ENCODE peak calls at places on chromosomes 1 and 21, in nine cellular contexts. One of them, this sample, is unnamed.

GRCh38 chr1:53573931-53574330 is 114.7 kb downstream of the DMRTB1 start:
- DNase-seq in cardiac muscle cell: no peak
- DNase-seq in uterus: peak
- DNase-seq in mammary epithelial cell: no peak
- DNase-seq in breast epithelium: no peak
- DNase-seq in iPS DF 6.9: no peak
- DNase-seq in heart right ventricle: no peak
- DNase-seq in neural progenitor cell: no peak
- DNase-seq in osteoblast: no peak
- DNase-seq in this sample: no peak

GRCh38 chr1:200740291-200741212 is 1.9 kb downstream of the CAMSAP2 start:
- DNase-seq in cardiac muscle cell: no peak
- DNase-seq in breast epithelium: no peak
- DNase-seq in mammary epithelial cell: no peak
- DNase-seq in osteoblast: peak
- DNase-seq in neural progenitor cell: no peak
- DNase-seq in uterus: no peak
- DNase-seq in iPS DF 6.9: no peak
- DNase-seq in heart right ventricle: no peak
- DNase-seq in this sample: no peak

GRCh38 chr1:52905376-52905698 is 16.2 kb downstream of the ECHDC2 start:
- DNase-seq in neural progenitor cell: no peak
- DNase-seq in uterus: no peak
- DNase-seq in osteoblast: no peak
- DNase-seq in mammary epithelial cell: no peak
- DNase-seq in cardiac muscle cell: peak
- DNase-seq in breast epithelium: no peak
- DNase-seq in heart right ventricle: no peak
- DNase-seq in iPS DF 6.9: no peak
- DNase-seq in this sample: no peak

GRCh38 chr1:167981933-167982332 is 45.1 kb upstream of the MPC2 start:
- DNase-seq in breast epithelium: no peak
- DNase-seq in heart right ventricle: no peak
- DNase-seq in uterus: no peak
- DNase-seq in cardiac muscle cell: no peak
- DNase-seq in neural progenitor cell: no peak
- DNase-seq in osteoblast: no peak
- DNase-seq in mammary epithelial cell: peak
- DNase-seq in iPS DF 6.9: no peak
- DNase-seq in this sample: no peak

GRCh38 chr1:107531065-107531908 is 390.4 kb downstream of the NTNG1 start:
- DNase-seq in heart right ventricle: no peak
- DNase-seq in uterus: no peak
- DNase-seq in cardiac muscle cell: no peak
- DNase-seq in iPS DF 6.9: no peak
- DNase-seq in osteoblast: no peak
- DNase-seq in neural progenitor cell: no peak
- DNase-seq in mammary epithelial cell: peak
- DNase-seq in breast epithelium: no peak
- DNase-seq in this sample: no peak

GRCh38 chr1:14835725-14836124 is 237.2 kb downstream of the KAZN start:
- DNase-seq in osteoblast: no peak
- DNase-seq in heart right ventricle: no peak
- DNase-seq in neural progenitor cell: no peak
- DNase-seq in breast epithelium: no peak
- DNase-seq in iPS DF 6.9: no peak
- DNase-seq in cardiac muscle cell: no peak
- DNase-seq in mammary epithelial cell: no peak
- DNase-seq in uterus: no peak
- DNase-seq in this sample: no peak

GRCh38 chr1:28934676-28935075 is 20.3 kb downstream of the EPB41 start:
- DNase-seq in neural progenitor cell: no peak
- DNase-seq in heart right ventricle: no peak
- DNase-seq in cardiac muscle cell: no peak
- DNase-seq in breast epithelium: no peak
- DNase-seq in mammary epithelial cell: peak
- DNase-seq in osteoblast: peak
- DNase-seq in iPS DF 6.9: no peak
- DNase-seq in uterus: no peak
- DNase-seq in this sample: no peak

GRCh38 chr1:192005976-192006375 is 152.3 kb upstream of the RGS18 start:
- DNase-seq in cardiac muscle cell: no peak
- DNase-seq in mammary epithelial cell: no peak
- DNase-seq in uterus: no peak
- DNase-seq in osteoblast: no peak
- DNase-seq in iPS DF 6.9: no peak
- DNase-seq in neural progenitor cell: no peak
- DNase-seq in heart right ventricle: no peak
- DNase-seq in breast epithelium: no peak
- DNase-seq in this sample: no peak

GRCh38 chr1:207826557-207827487 is 75.0 kb downstream of the CD46 start:
- DNase-seq in breast epithelium: no peak
- DNase-seq in cardiac muscle cell: no peak
- DNase-seq in osteoblast: no peak
- DNase-seq in uterus: no peak
- DNase-seq in iPS DF 6.9: no peak
- DNase-seq in heart right ventricle: no peak
- DNase-seq in neural progenitor cell: no peak
- DNase-seq in mammary epithelial cell: no peak
- DNase-seq in this sample: no peak

GRCh38 chr1:179821524-179821923 is 56.1 kb downstream of the TOR1AIP2 start:
- DNase-seq in neural progenitor cell: no peak
- DNase-seq in osteoblast: no peak
- DNase-seq in iPS DF 6.9: no peak
- DNase-seq in heart right ventricle: no peak
- DNase-seq in breast epithelium: no peak
- DNase-seq in mammary epithelial cell: no peak
- DNase-seq in cardiac muscle cell: no peak
- DNase-seq in uterus: no peak
- DNase-seq in this sample: no peak

GRCh38 chr1:213666113-213666512 is 321.7 kb upstream of the PROX1 start:
- DNase-seq in breast epithelium: no peak
- DNase-seq in cardiac muscle cell: no peak
- DNase-seq in iPS DF 6.9: no peak
- DNase-seq in heart right ventricle: no peak
- DNase-seq in mammary epithelial cell: no peak
- DNase-seq in uterus: no peak
- DNase-seq in osteoblast: no peak
- DNase-seq in neural progenitor cell: no peak
- DNase-seq in this sample: no peak

GRCh38 chr1:242569867-242570266 is 45.4 kb upstream of the PLD5 start:
- DNase-seq in neural progenitor cell: no peak
- DNase-seq in heart right ventricle: no peak
- DNase-seq in osteoblast: peak
- DNase-seq in uterus: no peak
- DNase-seq in breast epithelium: no peak
- DNase-seq in mammary epithelial cell: peak
- DNase-seq in cardiac muscle cell: no peak
- DNase-seq in iPS DF 6.9: no peak
- DNase-seq in this sample: no peak

GRCh38 chr1:172637522-172637921 is 21.4 kb upstream of the FASLG start:
- DNase-seq in iPS DF 6.9: no peak
- DNase-seq in breast epithelium: no peak
- DNase-seq in mammary epithelial cell: peak
- DNase-seq in neural progenitor cell: no peak
- DNase-seq in cardiac muscle cell: no peak
- DNase-seq in heart right ventricle: no peak
- DNase-seq in osteoblast: peak
- DNase-seq in uterus: no peak
- DNase-seq in this sample: no peak

GRCh38 chr1:25031601-25031965 is 101.5 kb upstream of the RUNX3 start:
- DNase-seq in breast epithelium: no peak
- DNase-seq in cardiac muscle cell: no peak
- DNase-seq in mammary epithelial cell: no peak
- DNase-seq in neural progenitor cell: no peak
- DNase-seq in uterus: no peak
- DNase-seq in osteoblast: peak
- DNase-seq in heart right ventricle: no peak
- DNase-seq in iPS DF 6.9: no peak
- DNase-seq in this sample: no peak

GRCh38 chr1:3032970-3033794 is 11.9 kb downstream of the ACTRT2 start:
- DNase-seq in osteoblast: peak
- DNase-seq in uterus: no peak
- DNase-seq in iPS DF 6.9: no peak
- DNase-seq in heart right ventricle: no peak
- DNase-seq in cardiac muscle cell: no peak
- DNase-seq in mammary epithelial cell: no peak
- DNase-seq in breast epithelium: no peak
- DNase-seq in neural progenitor cell: no peak
- DNase-seq in this sample: no peak

GRCh38 chr1:225746361-225747179 is 31.1 kb upstream of the SRP9 start:
- DNase-seq in breast epithelium: peak
- DNase-seq in cardiac muscle cell: no peak
- DNase-seq in neural progenitor cell: peak
- DNase-seq in mammary epithelial cell: peak
- DNase-seq in iPS DF 6.9: peak
- DNase-seq in uterus: peak
- DNase-seq in heart right ventricle: peak
- DNase-seq in osteoblast: peak
- DNase-seq in this sample: peak

GRCh38 chr1:196558424-196558823 is 49.8 kb downstream of the KCNT2 start:
- DNase-seq in osteoblast: peak
- DNase-seq in breast epithelium: no peak
- DNase-seq in mammary epithelial cell: peak
- DNase-seq in uterus: no peak
- DNase-seq in heart right ventricle: no peak
- DNase-seq in iPS DF 6.9: no peak
- DNase-seq in neural progenitor cell: no peak
- DNase-seq in cardiac muscle cell: no peak
- DNase-seq in this sample: peak

GRCh38 chr1:98256700-98257099 is 335.9 kb upstream of the DPYD start:
- DNase-seq in heart right ventricle: no peak
- DNase-seq in breast epithelium: no peak
- DNase-seq in mammary epithelial cell: no peak
- DNase-seq in cardiac muscle cell: no peak
- DNase-seq in uterus: no peak
- DNase-seq in osteoblast: no peak
- DNase-seq in neural progenitor cell: no peak
- DNase-seq in iPS DF 6.9: no peak
- DNase-seq in this sample: no peak

GRCh38 chr1:169484683-169485426 is 889 bp downstream of the SLC19A2 start:
- DNase-seq in iPS DF 6.9: peak
- DNase-seq in neural progenitor cell: peak
- DNase-seq in cardiac muscle cell: peak
- DNase-seq in breast epithelium: peak
- DNase-seq in uterus: peak
- DNase-seq in mammary epithelial cell: peak
- DNase-seq in heart right ventricle: peak
- DNase-seq in osteoblast: no peak
- DNase-seq in this sample: no peak

GRCh38 chr21:45979141-45979631 is 2.4 kb upstream of the COL6A1 start:
- DNase-seq in breast epithelium: no peak
- DNase-seq in cardiac muscle cell: no peak
- DNase-seq in uterus: peak
- DNase-seq in osteoblast: peak
- DNase-seq in neural progenitor cell: no peak
- DNase-seq in iPS DF 6.9: no peak
- DNase-seq in heart right ventricle: peak
- DNase-seq in mammary epithelial cell: no peak
- DNase-seq in this sample: no peak

GRCh38 chr1:7948950-7949349 is 8.3 kb upstream of the TNFRSF9 start:
- DNase-seq in breast epithelium: no peak
- DNase-seq in mammary epithelial cell: peak
- DNase-seq in osteoblast: peak
- DNase-seq in cardiac muscle cell: no peak
- DNase-seq in neural progenitor cell: no peak
- DNase-seq in heart right ventricle: no peak
- DNase-seq in iPS DF 6.9: no peak
- DNase-seq in uterus: no peak
- DNase-seq in this sample: no peak

GRCh38 chr1:91533625-91534024 is 33.0 kb downstream of the CDC7 start:
- DNase-seq in breast epithelium: no peak
- DNase-seq in heart right ventricle: no peak
- DNase-seq in cardiac muscle cell: no peak
- DNase-seq in neural progenitor cell: no peak
- DNase-seq in mammary epithelial cell: no peak
- DNase-seq in iPS DF 6.9: no peak
- DNase-seq in osteoblast: no peak
- DNase-seq in uterus: no peak
- DNase-seq in this sample: no peak

GRCh38 chr1:55662875-55663274 is 447.7 kb upstream of the USP24 start:
- DNase-seq in breast epithelium: no peak
- DNase-seq in iPS DF 6.9: no peak
- DNase-seq in osteoblast: no peak
- DNase-seq in heart right ventricle: no peak
- DNase-seq in mammary epithelial cell: no peak
- DNase-seq in cardiac muscle cell: no peak
- DNase-seq in neural progenitor cell: no peak
- DNase-seq in uterus: no peak
- DNase-seq in this sample: no peak

GRCh38 chr1:163656367-163656766 is 334.6 kb downstream of the NUF2 start:
- DNase-seq in mammary epithelial cell: no peak
- DNase-seq in cardiac muscle cell: no peak
- DNase-seq in heart right ventricle: no peak
- DNase-seq in uterus: no peak
- DNase-seq in breast epithelium: no peak
- DNase-seq in osteoblast: no peak
- DNase-seq in iPS DF 6.9: no peak
- DNase-seq in neural progenitor cell: no peak
- DNase-seq in this sample: no peak
- H3K27ac ChIP-seq in mammary epithelial cell: no peak
- H3K27ac ChIP-seq in cardiac muscle cell: peak
- H3K27ac ChIP-seq in heart right ventricle: peak
- H3K27ac ChIP-seq in uterus: peak
- H3K27ac ChIP-seq in breast epithelium: no peak
- H3K27ac ChIP-seq in osteoblast: no peak
- H3K27ac ChIP-seq in iPS DF 6.9: no peak
- H3K27ac ChIP-seq in neural progenitor cell: no peak
- H3K27ac ChIP-seq in this sample: peak

GRCh38 chr1:161082996-161083742 is 6.2 kb downstream of the NECTIN4 start:
- DNase-seq in osteoblast: peak
- DNase-seq in uterus: no peak
- DNase-seq in mammary epithelial cell: peak
- DNase-seq in breast epithelium: peak
- DNase-seq in neural progenitor cell: no peak
- DNase-seq in heart right ventricle: peak
- DNase-seq in cardiac muscle cell: no peak
- DNase-seq in iPS DF 6.9: no peak
- DNase-seq in this sample: no peak
- H3K27ac ChIP-seq in osteoblast: peak
- H3K27ac ChIP-seq in uterus: no peak
- H3K27ac ChIP-seq in mammary epithelial cell: peak
- H3K27ac ChIP-seq in breast epithelium: peak
- H3K27ac ChIP-seq in neural progenitor cell: no peak
- H3K27ac ChIP-seq in heart right ventricle: no peak
- H3K27ac ChIP-seq in cardiac muscle cell: no peak
- H3K27ac ChIP-seq in iPS DF 6.9: no peak
- H3K27ac ChIP-seq in this sample: no peak

GRCh38 chr1:100412980-100413379 is 60.7 kb downstream of the CDC14A start:
- DNase-seq in neural progenitor cell: no peak
- DNase-seq in heart right ventricle: no peak
- DNase-seq in uterus: no peak
- DNase-seq in iPS DF 6.9: no peak
- DNase-seq in mammary epithelial cell: no peak
- DNase-seq in cardiac muscle cell: no peak
- DNase-seq in breast epithelium: no peak
- DNase-seq in osteoblast: no peak
- DNase-seq in this sample: no peak
- H3K27ac ChIP-seq in neural progenitor cell: no peak
- H3K27ac ChIP-seq in heart right ventricle: no peak
- H3K27ac ChIP-seq in uterus: no peak
- H3K27ac ChIP-seq in iPS DF 6.9: no peak
- H3K27ac ChIP-seq in mammary epithelial cell: no peak
- H3K27ac ChIP-seq in cardiac muscle cell: no peak
- H3K27ac ChIP-seq in breast epithelium: no peak
- H3K27ac ChIP-seq in osteoblast: no peak
- H3K27ac ChIP-seq in this sample: no peak

GRCh38 chr1:18160290-18160942 is 52.8 kb downstream of the IGSF21 start:
- DNase-seq in neural progenitor cell: no peak
- DNase-seq in cardiac muscle cell: no peak
- DNase-seq in heart right ventricle: peak
- DNase-seq in mammary epithelial cell: no peak
- DNase-seq in uterus: no peak
- DNase-seq in osteoblast: no peak
- DNase-seq in iPS DF 6.9: no peak
- DNase-seq in breast epithelium: peak
- DNase-seq in this sample: no peak
- H3K27ac ChIP-seq in neural progenitor cell: no peak
- H3K27ac ChIP-seq in cardiac muscle cell: no peak
- H3K27ac ChIP-seq in heart right ventricle: peak
- H3K27ac ChIP-seq in mammary epithelial cell: no peak
- H3K27ac ChIP-seq in uterus: no peak
- H3K27ac ChIP-seq in osteoblast: no peak
- H3K27ac ChIP-seq in iPS DF 6.9: no peak
- H3K27ac ChIP-seq in breast epithelium: no peak
- H3K27ac ChIP-seq in this sample: no peak

This sample was measured in SK-N-MC.